ENCODE peak calls at places on chromosomes 3 and 15, in four cellular contexts. N is activated T-cell treated with anti-CD3 and anti-CD28 coated beads for 1 hour, H is RWPE1, I is C1 segment of cervical spinal cord. R is an unnamed sample.

GRCh38 chr15:90007089-90007487 is 6.0 kb downstream of the ZNF710 start:
- DNase-seq in N (no peak), H (no peak), I (no peak), R (no peak)

GRCh38 chr15:57462391-57462790 is 86.1 kb downstream of the CGNL1 start:
- DNase-seq in N (no peak), H (peak; percentile 20), I (no peak), R (no peak)

GRCh38 chr3:65703026-65703425 is 335.7 kb downstream of the MAGI1 start:
- DNase-seq in N (no peak), H (no peak), I (no peak), R (no peak)

GRCh38 chr3:190026154-190026553 is 94.5 kb downstream of the P3H2 start:
- DNase-seq in N (no peak), H (no peak), I (no peak), R (no peak)

GRCh38 chr3:149564079-149564478 is 89.6 kb downstream of the TM4SF4 start:
- DNase-seq in N (no peak), H (no peak), I (no peak), R (no peak)

GRCh38 chr3:126156468-126156867 is 23.9 kb downstream of the ALDH1L1 start:
- DNase-seq in N (no peak), H (peak; percentile 48), I (no peak), R (no peak)

GRCh38 chr3:101230618-101231017 is 89.8 kb downstream of the IMPG2 start:
- DNase-seq in N (no peak), H (no peak), I (no peak), R (no peak)

GRCh38 chr15:90000175-90000923 is 775 bp upstream of the ZNF710 start:
- DNase-seq in N (no peak), H (peak; percentile 48), I (peak; percentile 26), R (no peak)

GRCh38 chr15:77143191-77143590 is 72.3 kb upstream of the TSPAN3 start:
- DNase-seq in N (no peak), H (no peak), I (no peak), R (no peak)

GRCh38 chr3:172982731-172983364 is 158.2 kb downstream of the SPATA16 start:
- DNase-seq in N (no peak), H (no peak), I (no peak), R (no peak)

GRCh38 chr3:105594219-105594618 is 227.5 kb downstream of the ALCAM start:
- DNase-seq in N (no peak), H (peak; percentile 23), I (no peak), R (no peak)

GRCh38 chr15:29115093-29115991 is 154.3 kb downstream of the NSMCE3 start:
- DNase-seq in N (no peak), H (no peak), I (no peak), R (no peak)

GRCh38 chr15:92306662-92307061 is 87.0 kb upstream of the ST8SIA2 start:
- DNase-seq in N (no peak), H (no peak), I (no peak), R (no peak)

GRCh38 chr3:4908066-4908768 is 71.0 kb upstream of the BHLHE40 start:
- DNase-seq in N (no peak), H (no peak), I (no peak), R (no peak)

R was measured in T-helper 9 cell.